ENCODE peak calls at places on chromosomes 1 and 21, in seven cellular contexts. One of them, this sample, is unnamed.

GRCh38 chr1:113388621-113389355 is 1.5 kb upstream of the MAGI3 start:
- DNase-seq in astrocyte of the cerebellum: no peak
- DNase-seq in PC-3: peak
- DNase-seq in breast epithelium: no peak
- DNase-seq in NB4: peak
- DNase-seq in effector memory CD4-positive, alpha-beta T cell: no peak
- DNase-seq in cardiac fibroblast: no peak
- DNase-seq in this sample: no peak

GRCh38 chr1:97507863-97508262 is 413.0 kb downstream of the DPYD start:
- DNase-seq in astrocyte of the cerebellum: no peak
- DNase-seq in PC-3: no peak
- DNase-seq in breast epithelium: no peak
- DNase-seq in NB4: no peak
- DNase-seq in effector memory CD4-positive, alpha-beta T cell: no peak
- DNase-seq in cardiac fibroblast: peak
- DNase-seq in this sample: no peak

GRCh38 chr1:96521994-96522760 is 199.4 kb upstream of the PTBP2 start:
- DNase-seq in astrocyte of the cerebellum: no peak
- DNase-seq in PC-3: peak
- DNase-seq in breast epithelium: no peak
- DNase-seq in NB4: no peak
- DNase-seq in effector memory CD4-positive, alpha-beta T cell: no peak
- DNase-seq in cardiac fibroblast: peak
- DNase-seq in this sample: peak

GRCh38 chr1:215111916-215112315 is 29.4 kb downstream of the KCNK2 start:
- DNase-seq in astrocyte of the cerebellum: no peak
- DNase-seq in PC-3: no peak
- DNase-seq in breast epithelium: no peak
- DNase-seq in NB4: no peak
- DNase-seq in effector memory CD4-positive, alpha-beta T cell: no peak
- DNase-seq in cardiac fibroblast: no peak
- DNase-seq in this sample: no peak

GRCh38 chr1:167644551-167644950 is 14.5 kb downstream of the RCSD1 start:
- DNase-seq in astrocyte of the cerebellum: no peak
- DNase-seq in PC-3: no peak
- DNase-seq in breast epithelium: no peak
- DNase-seq in NB4: no peak
- DNase-seq in effector memory CD4-positive, alpha-beta T cell: no peak
- DNase-seq in cardiac fibroblast: no peak
- DNase-seq in this sample: no peak

GRCh38 chr1:228459091-228459993 is 27.8 kb upstream of the RNF187 start:
- DNase-seq in astrocyte of the cerebellum: peak
- DNase-seq in PC-3: peak
- DNase-seq in breast epithelium: no peak
- DNase-seq in NB4: no peak
- DNase-seq in effector memory CD4-positive, alpha-beta T cell: peak
- DNase-seq in cardiac fibroblast: peak
- DNase-seq in this sample: no peak

GRCh38 chr1:58999676-59000075 is 215.8 kb upstream of the JUN start:
- DNase-seq in astrocyte of the cerebellum: no peak
- DNase-seq in PC-3: no peak
- DNase-seq in breast epithelium: no peak
- DNase-seq in NB4: no peak
- DNase-seq in effector memory CD4-positive, alpha-beta T cell: no peak
- DNase-seq in cardiac fibroblast: no peak
- DNase-seq in this sample: no peak

GRCh38 chr1:48216276-48216675 is 6.2 kb upstream of the SLC5A9 start:
- DNase-seq in astrocyte of the cerebellum: no peak
- DNase-seq in PC-3: no peak
- DNase-seq in breast epithelium: no peak
- DNase-seq in NB4: no peak
- DNase-seq in effector memory CD4-positive, alpha-beta T cell: no peak
- DNase-seq in cardiac fibroblast: no peak
- DNase-seq in this sample: no peak

GRCh38 chr1:67020304-67020703 is 33.6 kb downstream of the SLC35D1 start:
- DNase-seq in astrocyte of the cerebellum: peak
- DNase-seq in PC-3: no peak
- DNase-seq in breast epithelium: no peak
- DNase-seq in NB4: no peak
- DNase-seq in effector memory CD4-positive, alpha-beta T cell: no peak
- DNase-seq in cardiac fibroblast: peak
- DNase-seq in this sample: no peak

GRCh38 chr1:101309334-101310221 is 72.8 kb downstream of the S1PR1 start:
- DNase-seq in astrocyte of the cerebellum: peak
- DNase-seq in PC-3: peak
- DNase-seq in breast epithelium: peak
- DNase-seq in NB4: peak
- DNase-seq in effector memory CD4-positive, alpha-beta T cell: peak
- DNase-seq in cardiac fibroblast: peak
- DNase-seq in this sample: no peak

GRCh38 chr1:168504064-168504837 is 39.5 kb downstream of the XCL2 start:
- DNase-seq in astrocyte of the cerebellum: no peak
- DNase-seq in PC-3: no peak
- DNase-seq in breast epithelium: no peak
- DNase-seq in NB4: peak
- DNase-seq in effector memory CD4-positive, alpha-beta T cell: no peak
- DNase-seq in cardiac fibroblast: peak
- DNase-seq in this sample: peak

GRCh38 chr1:70874063-70874462 is 173.6 kb downstream of the PTGER3 start:
- DNase-seq in astrocyte of the cerebellum: no peak
- DNase-seq in PC-3: peak
- DNase-seq in breast epithelium: no peak
- DNase-seq in NB4: peak
- DNase-seq in effector memory CD4-positive, alpha-beta T cell: no peak
- DNase-seq in cardiac fibroblast: no peak
- DNase-seq in this sample: no peak

GRCh38 chr21:37788503-37788902 is 127.8 kb downstream of the KCNJ6 start:
- DNase-seq in astrocyte of the cerebellum: no peak
- DNase-seq in PC-3: no peak
- DNase-seq in breast epithelium: no peak
- DNase-seq in NB4: no peak
- DNase-seq in effector memory CD4-positive, alpha-beta T cell: no peak
- DNase-seq in cardiac fibroblast: no peak
- DNase-seq in this sample: no peak

GRCh38 chr1:242462867-242463266 is 61.6 kb downstream of the PLD5 start:
- DNase-seq in astrocyte of the cerebellum: no peak
- DNase-seq in PC-3: no peak
- DNase-seq in breast epithelium: no peak
- DNase-seq in NB4: no peak
- DNase-seq in effector memory CD4-positive, alpha-beta T cell: no peak
- DNase-seq in cardiac fibroblast: no peak
- DNase-seq in this sample: no peak

GRCh38 chr1:27135920-27136551 is 18.9 kb downstream of the SLC9A1 start:
- DNase-seq in astrocyte of the cerebellum: no peak
- DNase-seq in PC-3: peak
- DNase-seq in breast epithelium: no peak
- DNase-seq in NB4: no peak
- DNase-seq in effector memory CD4-positive, alpha-beta T cell: no peak
- DNase-seq in cardiac fibroblast: no peak
- DNase-seq in this sample: no peak

GRCh38 chr21:32545948-32546441 is 39.3 kb downstream of the TCP10L start:
- DNase-seq in astrocyte of the cerebellum: no peak
- DNase-seq in PC-3: peak
- DNase-seq in breast epithelium: no peak
- DNase-seq in NB4: no peak
- DNase-seq in effector memory CD4-positive, alpha-beta T cell: no peak
- DNase-seq in cardiac fibroblast: no peak
- DNase-seq in this sample: no peak

GRCh38 chr1:61173118-61173517 is 90.8 kb downstream of the NFIA start:
- DNase-seq in astrocyte of the cerebellum: no peak
- DNase-seq in PC-3: no peak
- DNase-seq in breast epithelium: no peak
- DNase-seq in NB4: no peak
- DNase-seq in effector memory CD4-positive, alpha-beta T cell: no peak
- DNase-seq in cardiac fibroblast: no peak
- DNase-seq in this sample: no peak

GRCh38 chr1:27787895-27788294 is 14.9 kb downstream of the STX12 start:
- DNase-seq in astrocyte of the cerebellum: peak
- DNase-seq in PC-3: no peak
- DNase-seq in breast epithelium: no peak
- DNase-seq in NB4: no peak
- DNase-seq in effector memory CD4-positive, alpha-beta T cell: no peak
- DNase-seq in cardiac fibroblast: peak
- DNase-seq in this sample: peak

GRCh38 chr1:54277451-54278355 is 77.7 kb downstream of the MRPL37 start:
- DNase-seq in astrocyte of the cerebellum: no peak
- DNase-seq in PC-3: no peak
- DNase-seq in breast epithelium: no peak
- DNase-seq in NB4: no peak
- DNase-seq in effector memory CD4-positive, alpha-beta T cell: no peak
- DNase-seq in cardiac fibroblast: no peak
- DNase-seq in this sample: no peak

GRCh38 chr1:205339717-205340116 is 17.0 kb downstream of the KLHDC8A start:
- DNase-seq in astrocyte of the cerebellum: no peak
- DNase-seq in PC-3: no peak
- DNase-seq in breast epithelium: no peak
- DNase-seq in NB4: no peak
- DNase-seq in effector memory CD4-positive, alpha-beta T cell: no peak
- DNase-seq in cardiac fibroblast: no peak
- DNase-seq in this sample: no peak

GRCh38 chr1:51421961-51422360 is 91.6 kb upstream of the TTC39A start:
- DNase-seq in astrocyte of the cerebellum: peak
- DNase-seq in PC-3: peak
- DNase-seq in breast epithelium: no peak
- DNase-seq in NB4: peak
- DNase-seq in effector memory CD4-positive, alpha-beta T cell: no peak
- DNase-seq in cardiac fibroblast: peak
- DNase-seq in this sample: peak

GRCh38 chr1:1291611-1292441 is 11.6 kb downstream of the SCNN1D start:
- DNase-seq in astrocyte of the cerebellum: peak
- DNase-seq in PC-3: peak
- DNase-seq in breast epithelium: peak
- DNase-seq in NB4: peak
- DNase-seq in effector memory CD4-positive, alpha-beta T cell: peak
- DNase-seq in cardiac fibroblast: peak
- DNase-seq in this sample: no peak

GRCh38 chr1:203555046-203555445 is 61.1 kb downstream of the OPTC start:
- DNase-seq in astrocyte of the cerebellum: no peak
- DNase-seq in PC-3: no peak
- DNase-seq in breast epithelium: no peak
- DNase-seq in NB4: no peak
- DNase-seq in effector memory CD4-positive, alpha-beta T cell: no peak
- DNase-seq in cardiac fibroblast: no peak
- DNase-seq in this sample: no peak
- H3K4me3 ChIP-seq in astrocyte of the cerebellum: no peak
- H3K4me3 ChIP-seq in PC-3: no peak
- H3K4me3 ChIP-seq in breast epithelium: no peak
- H3K4me3 ChIP-seq in NB4: no peak
- H3K4me3 ChIP-seq in effector memory CD4-positive, alpha-beta T cell: no peak
- H3K4me3 ChIP-seq in cardiac fibroblast: no peak
- H3K4me3 ChIP-seq in this sample: no peak

GRCh38 chr1:247317702-247318101 is 14.0 kb downstream of the ZNF496 start:
- DNase-seq in astrocyte of the cerebellum: no peak
- DNase-seq in PC-3: no peak
- DNase-seq in breast epithelium: no peak
- DNase-seq in NB4: no peak
- DNase-seq in effector memory CD4-positive, alpha-beta T cell: no peak
- DNase-seq in cardiac fibroblast: no peak
- DNase-seq in this sample: no peak
- H3K4me3 ChIP-seq in astrocyte of the cerebellum: no peak
- H3K4me3 ChIP-seq in PC-3: no peak
- H3K4me3 ChIP-seq in breast epithelium: no peak
- H3K4me3 ChIP-seq in NB4: no peak
- H3K4me3 ChIP-seq in effector memory CD4-positive, alpha-beta T cell: no peak
- H3K4me3 ChIP-seq in cardiac fibroblast: no peak
- H3K4me3 ChIP-seq in this sample: no peak

DNA sequence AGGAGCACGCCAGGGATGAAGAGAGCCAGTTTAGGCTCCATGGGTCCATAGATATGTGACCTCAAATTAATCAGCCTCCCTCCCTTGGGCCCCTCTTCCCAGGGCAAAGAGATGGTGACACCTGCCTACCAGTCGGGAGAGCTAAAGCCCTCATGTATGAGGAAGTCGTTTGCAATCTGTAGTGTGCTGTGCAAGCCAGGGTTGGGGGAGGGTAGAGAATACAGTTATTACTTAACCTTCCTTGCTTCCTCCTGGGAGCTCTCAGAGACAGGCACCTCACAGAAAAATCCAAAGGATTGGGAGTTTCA is 4.0 kb downstream of the PGLYRP4 start:
- DNase-seq in astrocyte of the cerebellum: no peak
- DNase-seq in PC-3: no peak
- DNase-seq in breast epithelium: no peak
- DNase-seq in NB4: peak
- DNase-seq in effector memory CD4-positive, alpha-beta T cell: no peak
- DNase-seq in cardiac fibroblast: no peak
- DNase-seq in this sample: no peak
- H3K4me3 ChIP-seq in astrocyte of the cerebellum: no peak
- H3K4me3 ChIP-seq in PC-3: no peak
- H3K4me3 ChIP-seq in breast epithelium: no peak
- H3K4me3 ChIP-seq in NB4: no peak
- H3K4me3 ChIP-seq in effector memory CD4-positive, alpha-beta T cell: no peak
- H3K4me3 ChIP-seq in cardiac fibroblast: no peak
- H3K4me3 ChIP-seq in this sample: no peak

GRCh38 chr1:208126108-208126507 is 118.1 kb downstream of the PLXNA2 start:
- DNase-seq in astrocyte of the cerebellum: no peak
- DNase-seq in PC-3: no peak
- DNase-seq in breast epithelium: no peak
- DNase-seq in NB4: no peak
- DNase-seq in effector memory CD4-positive, alpha-beta T cell: no peak
- DNase-seq in cardiac fibroblast: no peak
- DNase-seq in this sample: no peak
- H3K4me3 ChIP-seq in astrocyte of the cerebellum: no peak
- H3K4me3 ChIP-seq in PC-3: no peak
- H3K4me3 ChIP-seq in breast epithelium: no peak
- H3K4me3 ChIP-seq in NB4: no peak
- H3K4me3 ChIP-seq in effector memory CD4-positive, alpha-beta T cell: no peak
- H3K4me3 ChIP-seq in cardiac fibroblast: no peak
- H3K4me3 ChIP-seq in this sample: no peak

DNA sequence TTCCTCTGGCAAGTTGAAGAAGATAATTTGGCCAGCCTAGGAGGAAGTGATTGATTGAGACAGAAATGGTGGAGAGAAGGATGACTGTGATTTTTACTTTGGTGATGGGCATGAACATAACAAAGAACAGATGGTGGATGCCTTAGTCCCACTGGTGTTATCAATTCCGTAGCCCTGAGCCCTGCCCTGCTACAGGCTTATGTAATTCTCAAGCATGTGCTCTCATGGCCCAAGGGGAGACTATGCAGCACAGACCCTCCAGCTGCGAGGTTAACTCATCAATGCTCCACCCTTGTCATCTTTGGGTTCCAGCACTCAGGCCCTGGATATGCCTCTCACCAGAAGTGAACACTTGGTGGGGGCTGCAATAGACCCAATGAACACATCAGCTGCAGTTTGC is 62.7 kb upstream of the LRRC8D start:
- DNase-seq in astrocyte of the cerebellum: no peak
- DNase-seq in PC-3: no peak
- DNase-seq in breast epithelium: no peak
- DNase-seq in NB4: peak
- DNase-seq in effector memory CD4-positive, alpha-beta T cell: no peak
- DNase-seq in cardiac fibroblast: no peak
- DNase-seq in this sample: no peak
- H3K4me3 ChIP-seq in astrocyte of the cerebellum: no peak
- H3K4me3 ChIP-seq in PC-3: no peak
- H3K4me3 ChIP-seq in breast epithelium: no peak
- H3K4me3 ChIP-seq in NB4: peak
- H3K4me3 ChIP-seq in effector memory CD4-positive, alpha-beta T cell: peak
- H3K4me3 ChIP-seq in cardiac fibroblast: no peak
- H3K4me3 ChIP-seq in this sample: no peak